ENCODE peak calls at places on chromosomes 11 and 22, in eight cellular contexts. V, D, C, J, T, H, X and S are unnamed samples.

GRCh38 chr22:46036558-46037408 is 59.8 kb upstream of the WNT7B start:
- DNase-seq in V (no peak), C (no peak), T (peak), J (peak), H (peak), D (peak), X (no peak), S (no peak)

GRCh38 chr11:125123947-125124633 is 12.7 kb upstream of the TMEM218 start:
- DNase-seq in H (no peak), D (peak), T (peak), V (no peak), J (no peak), C (peak), X (peak), S (no peak)

GRCh38 chr11:66868726-66869291 is 11.9 kb downstream of the LRFN4 start:
- DNase-seq in H (peak), J (peak), D (no peak), T (no peak), C (no peak), V (peak), X (no peak), S (peak)

GRCh38 chr11:4103269-4103668 is 8.7 kb downstream of the RRM1 start:
- DNase-seq in X (no peak), V (no peak), J (no peak), C (no peak), T (no peak), H (no peak), D (no peak), S (no peak)

GRCh38 chr11:17570034-17570433 is 23.0 kb downstream of the OTOG start:
- DNase-seq in D (no peak), C (no peak), V (no peak), H (peak), J (no peak), T (no peak), X (no peak), S (no peak)

GRCh38 chr11:18713646-18714442 is 12.1 kb downstream of the IGSF22 start:
- DNase-seq in T (no peak), C (no peak), V (no peak), X (no peak), H (no peak), D (no peak), J (no peak), S (no peak)

GRCh38 chr11:63939351-63939920 is 634 bp downstream of the NAA40 start:
- DNase-seq in C (no peak), V (peak), D (no peak), X (no peak), J (no peak), H (no peak), T (peak), S (no peak)

GRCh38 chr11:19951558-19952083 is 208.7 kb downstream of the DBX1 start:
- DNase-seq in T (peak), X (peak), D (no peak), J (no peak), H (no peak), V (peak), C (no peak), S (no peak)

GRCh38 chr22:29216873-29217666 is 11.4 kb downstream of the EMID1 start:
- DNase-seq in C (no peak), H (no peak), X (peak), V (no peak), T (peak), D (no peak), J (no peak), S (no peak)